ENCODE peak calls at places on chromosomes 6 and 20, in five cellular contexts. One of them, this sample, is unnamed.

GRCh38 chr20:7741866-7742265 is 198.4 kb downstream of the HAO1 start:
- DNase-seq in HFF-Myc: no peak
- DNase-seq in cardiac muscle cell: peak; percentile 13
- DNase-seq in heart right ventricle: no peak
- DNase-seq in left lung: no peak
- DNase-seq in this sample: no peak

GRCh38 chr20:11350126-11351005 is 567.3 kb upstream of the BTBD3 start:
- DNase-seq in left lung: no peak
- DNase-seq in HFF-Myc: no peak
- DNase-seq in cardiac muscle cell: peak; percentile 89
- DNase-seq in heart right ventricle: no peak
- DNase-seq in this sample: peak; percentile 33

GRCh38 chr6:34664270-34664971 is 32.1 kb downstream of the ILRUN start:
- DNase-seq in HFF-Myc: no peak
- DNase-seq in heart right ventricle: no peak
- DNase-seq in cardiac muscle cell: peak; percentile 69
- DNase-seq in left lung: no peak
- DNase-seq in this sample: no peak

GRCh38 chr6:110999634-111000270 is 17.9 kb downstream of the RPF2 start:
- DNase-seq in heart right ventricle: no peak
- DNase-seq in cardiac muscle cell: peak; percentile 52
- DNase-seq in HFF-Myc: no peak
- DNase-seq in left lung: no peak
- DNase-seq in this sample: no peak

GRCh38 chr6:126550323-126550722 is 210.4 kb downstream of the CENPW start:
- DNase-seq in left lung: peak; percentile 13
- DNase-seq in HFF-Myc: no peak
- DNase-seq in cardiac muscle cell: no peak
- DNase-seq in heart right ventricle: no peak
- DNase-seq in this sample: no peak

GRCh38 chr6:36824262-36824661 is 15.0 kb downstream of the CPNE5 start:
- DNase-seq in HFF-Myc: no peak
- DNase-seq in left lung: no peak
- DNase-seq in cardiac muscle cell: peak; percentile 46
- DNase-seq in heart right ventricle: no peak
- DNase-seq in this sample: no peak

GRCh38 chr6:161001421-161001820 is 9.9 kb downstream of the MAP3K4 start:
- DNase-seq in left lung: no peak
- DNase-seq in heart right ventricle: no peak
- DNase-seq in cardiac muscle cell: no peak
- DNase-seq in HFF-Myc: no peak
- DNase-seq in this sample: no peak

GRCh38 chr6:138336221-138336620 is 41.5 kb upstream of the SMIM28 start:
- DNase-seq in left lung: no peak
- DNase-seq in HFF-Myc: no peak
- DNase-seq in cardiac muscle cell: no peak
- DNase-seq in heart right ventricle: no peak
- DNase-seq in this sample: no peak

GRCh38 chr6:125612400-125612846 is 137.0 kb upstream of the HEY2 start:
- DNase-seq in heart right ventricle: no peak
- DNase-seq in cardiac muscle cell: peak; percentile 3
- DNase-seq in HFF-Myc: no peak
- DNase-seq in left lung: no peak
- DNase-seq in this sample: no peak

GRCh38 chr6:111485316-111485715 is 2.3 kb upstream of the REV3L start:
- DNase-seq in heart right ventricle: no peak
- DNase-seq in HFF-Myc: no peak
- DNase-seq in cardiac muscle cell: no peak
- DNase-seq in left lung: no peak
- DNase-seq in this sample: no peak

GRCh38 chr20:62980970-62981369 is 25.8 kb downstream of the BHLHE23 start:
- DNase-seq in heart right ventricle: no peak
- DNase-seq in HFF-Myc: no peak
- DNase-seq in left lung: no peak
- DNase-seq in cardiac muscle cell: peak; percentile 6
- DNase-seq in this sample: no peak

GRCh38 chr6:90382760-90383159 is 86.1 kb upstream of the BACH2 start:
- DNase-seq in left lung: no peak
- DNase-seq in cardiac muscle cell: no peak
- DNase-seq in heart right ventricle: no peak
- DNase-seq in HFF-Myc: no peak
- DNase-seq in this sample: no peak

GRCh38 chr6:30618270-30618787 is 689 bp downstream of the MRPS18B start:
- DNase-seq in cardiac muscle cell: peak; percentile 33
- DNase-seq in heart right ventricle: no peak
- DNase-seq in left lung: no peak
- DNase-seq in HFF-Myc: no peak
- DNase-seq in this sample: no peak

GRCh38 chr6:35485402-35485877 is 11.4 kb downstream of the TEAD3 start:
- DNase-seq in cardiac muscle cell: peak; percentile 68
- DNase-seq in left lung: no peak
- DNase-seq in HFF-Myc: no peak
- DNase-seq in heart right ventricle: peak; percentile 38
- DNase-seq in this sample: no peak

GRCh38 chr6:54335871-54336270 is 27.6 kb downstream of the TINAG start:
- DNase-seq in HFF-Myc: peak; percentile 91
- DNase-seq in left lung: no peak
- DNase-seq in cardiac muscle cell: peak; percentile 95
- DNase-seq in heart right ventricle: no peak
- DNase-seq in this sample: peak; percentile 93

GRCh38 chr20:1876975-1877603 is 18.1 kb upstream of the SIRPA start:
- DNase-seq in left lung: no peak
- DNase-seq in cardiac muscle cell: no peak
- DNase-seq in heart right ventricle: no peak
- DNase-seq in HFF-Myc: no peak
- DNase-seq in this sample: no peak

GRCh38 chr20:48294942-48295341 is 509.7 kb upstream of the SULF2 start:
- DNase-seq in HFF-Myc: no peak
- DNase-seq in cardiac muscle cell: no peak
- DNase-seq in left lung: no peak
- DNase-seq in heart right ventricle: no peak
- DNase-seq in this sample: no peak

GRCh38 chr20:54110457-54110856 is 40.1 kb upstream of the BCAS1 start:
- DNase-seq in left lung: no peak
- DNase-seq in HFF-Myc: no peak
- DNase-seq in cardiac muscle cell: no peak
- DNase-seq in heart right ventricle: no peak
- DNase-seq in this sample: no peak

GRCh38 chr20:17939622-17940446 is 28.8 kb downstream of the SNX5 start:
- DNase-seq in left lung: no peak
- DNase-seq in heart right ventricle: no peak
- DNase-seq in cardiac muscle cell: no peak
- DNase-seq in HFF-Myc: no peak
- DNase-seq in this sample: no peak

GRCh38 chr6:157613011-157613522 is 210.0 kb upstream of the SNX9 start:
- DNase-seq in HFF-Myc: no peak
- DNase-seq in left lung: no peak
- DNase-seq in cardiac muscle cell: peak; percentile 82
- DNase-seq in heart right ventricle: no peak
- DNase-seq in this sample: peak; percentile 65

GRCh38 chr20:63045991-63046390 is 39.2 kb upstream of the BHLHE23 start:
- DNase-seq in HFF-Myc: no peak
- DNase-seq in heart right ventricle: no peak
- DNase-seq in cardiac muscle cell: no peak
- DNase-seq in left lung: peak; percentile 34
- DNase-seq in this sample: no peak

GRCh38 chr6:3518356-3518841 is 61.5 kb upstream of the SLC22A23 start:
- DNase-seq in heart right ventricle: no peak
- DNase-seq in HFF-Myc: peak; percentile 71
- DNase-seq in cardiac muscle cell: peak; percentile 77
- DNase-seq in left lung: no peak
- DNase-seq in this sample: no peak

GRCh38 chr6:26556263-26557070 is 18.3 kb downstream of the HMGN4 start:
- DNase-seq in heart right ventricle: no peak
- DNase-seq in HFF-Myc: peak; percentile 98
- DNase-seq in left lung: no peak
- DNase-seq in cardiac muscle cell: peak; percentile 91
- DNase-seq in this sample: peak; percentile 92

GRCh38 chr6:72950114-72950860 is 275.0 kb downstream of the KHDC1L start:
- DNase-seq in heart right ventricle: no peak
- DNase-seq in cardiac muscle cell: peak; percentile 78
- DNase-seq in left lung: no peak
- DNase-seq in HFF-Myc: no peak
- DNase-seq in this sample: no peak

GRCh38 chr20:25553819-25554296 is 31.5 kb downstream of the NINL start:
- DNase-seq in heart right ventricle: no peak
- DNase-seq in HFF-Myc: peak; percentile 63
- DNase-seq in left lung: no peak
- DNase-seq in cardiac muscle cell: peak; percentile 76
- DNase-seq in this sample: no peak

GRCh38 chr20:56656632-56657031 is 27.5 kb downstream of the TFAP2C start:
- DNase-seq in cardiac muscle cell: no peak
- DNase-seq in HFF-Myc: no peak
- DNase-seq in heart right ventricle: no peak
- DNase-seq in left lung: no peak
- DNase-seq in this sample: no peak

GRCh38 chr6:44064089-44064947 is 62.9 kb downstream of the MRPL14 start:
- DNase-seq in left lung: no peak
- DNase-seq in cardiac muscle cell: peak; percentile 97
- DNase-seq in heart right ventricle: no peak
- DNase-seq in HFF-Myc: peak; percentile 72
- DNase-seq in this sample: peak; percentile 95

GRCh38 chr6:52546678-52547077 is 30.2 kb downstream of the TRAM2 start:
- DNase-seq in cardiac muscle cell: no peak
- DNase-seq in left lung: no peak
- DNase-seq in heart right ventricle: no peak
- DNase-seq in HFF-Myc: no peak
- DNase-seq in this sample: no peak

GRCh38 chr6:123986938-123987337 is 183.3 kb downstream of the NKAIN2 start:
- DNase-seq in left lung: no peak
- DNase-seq in HFF-Myc: no peak
- DNase-seq in heart right ventricle: no peak
- DNase-seq in cardiac muscle cell: no peak
- DNase-seq in this sample: no peak

GRCh38 chr6:29631860-29632731 is 887 bp downstream of the GABBR1 start:
- DNase-seq in HFF-Myc: no peak
- DNase-seq in cardiac muscle cell: peak; percentile 82
- DNase-seq in heart right ventricle: peak; percentile 77
- DNase-seq in left lung: peak; percentile 90
- DNase-seq in this sample: no peak

GRCh38 chr20:53900380-53900999 is 169.9 kb downstream of the BCAS1 start:
- DNase-seq in cardiac muscle cell: peak; percentile 70
- DNase-seq in HFF-Myc: no peak
- DNase-seq in left lung: no peak
- DNase-seq in heart right ventricle: no peak
- DNase-seq in this sample: peak; percentile 81

GRCh38 chr6:137702791-137703424 is 164.2 kb upstream of the TNFAIP3 start:
- DNase-seq in heart right ventricle: no peak
- DNase-seq in left lung: no peak
- DNase-seq in cardiac muscle cell: no peak
- DNase-seq in HFF-Myc: no peak
- DNase-seq in this sample: no peak

GRCh38 chr20:10577648-10578047 is 96.2 kb downstream of the JAG1 start:
- DNase-seq in heart right ventricle: no peak
- DNase-seq in HFF-Myc: no peak
- DNase-seq in cardiac muscle cell: no peak
- DNase-seq in left lung: no peak
- DNase-seq in this sample: no peak

GRCh38 chr20:49956689-49957443 is 20.7 kb downstream of the RNF114 start:
- DNase-seq in HFF-Myc: no peak
- DNase-seq in heart right ventricle: peak; percentile 69
- DNase-seq in left lung: peak; percentile 70
- DNase-seq in cardiac muscle cell: no peak
- DNase-seq in this sample: no peak

GRCh38 chr6:13630499-13630898 is 15.4 kb downstream of the NOL7 start:
- DNase-seq in left lung: no peak
- DNase-seq in heart right ventricle: no peak
- DNase-seq in HFF-Myc: no peak
- DNase-seq in cardiac muscle cell: no peak
- DNase-seq in this sample: no peak

GRCh38 chr6:27495386-27496135 is 22.7 kb upstream of the ZNF184 start:
- DNase-seq in HFF-Myc: peak; percentile 85
- DNase-seq in heart right ventricle: peak; percentile 44
- DNase-seq in cardiac muscle cell: peak; percentile 79
- DNase-seq in left lung: no peak
- DNase-seq in this sample: peak; percentile 74

GRCh38 chr6:144581807-144582537 is 296.8 kb downstream of the UTRN start:
- DNase-seq in cardiac muscle cell: peak; percentile 41
- DNase-seq in HFF-Myc: no peak
- DNase-seq in heart right ventricle: no peak
- DNase-seq in left lung: no peak
- DNase-seq in this sample: no peak

GRCh38 chr6:144585217-144585814 is 300.2 kb downstream of the UTRN start:
- DNase-seq in cardiac muscle cell: peak; percentile 62
- DNase-seq in left lung: no peak
- DNase-seq in HFF-Myc: peak; percentile 26
- DNase-seq in heart right ventricle: no peak
- DNase-seq in this sample: no peak

GRCh38 chr6:144580771-144581170 is 295.6 kb downstream of the UTRN start:
- DNase-seq in heart right ventricle: no peak
- DNase-seq in left lung: no peak
- DNase-seq in HFF-Myc: no peak
- DNase-seq in cardiac muscle cell: no peak
- DNase-seq in this sample: no peak

GRCh38 chr6:144583614-144583954 is 298.4 kb downstream of the UTRN start:
- DNase-seq in heart right ventricle: no peak
- DNase-seq in left lung: no peak
- DNase-seq in HFF-Myc: no peak
- DNase-seq in cardiac muscle cell: no peak
- DNase-seq in this sample: no peak

GRCh38 chr6:144582939-144583613 is 297.9 kb downstream of the UTRN start:
- DNase-seq in HFF-Myc: no peak
- DNase-seq in cardiac muscle cell: peak; percentile 46
- DNase-seq in heart right ventricle: peak; percentile 44
- DNase-seq in left lung: peak; percentile 84
- DNase-seq in this sample: no peak
- H3K4me3 ChIP-seq in HFF-Myc: no peak overlapping the region
- H3K4me3 ChIP-seq in cardiac muscle cell: peak overlapping the region; percentile 16
- H3K4me3 ChIP-seq in heart right ventricle: peak overlapping the region; percentile 24
- H3K4me3 ChIP-seq in left lung: peak overlapping the region; percentile 1
- H3K4me3 ChIP-seq in this sample: peak overlapping the region; percentile 23

GRCh38 chr6:7390218-7390878 is 740 bp downstream of the RIOK1 start:
- DNase-seq in HFF-Myc: no peak
- DNase-seq in heart right ventricle: no peak
- DNase-seq in left lung: no peak
- DNase-seq in cardiac muscle cell: no peak
- DNase-seq in this sample: peak; percentile 24
- TF ChIP-seq CTCF in HFF-Myc: no peak
- TF ChIP-seq CTCF in heart right ventricle: no peak
- TF ChIP-seq CTCF in left lung: no peak
- TF ChIP-seq CTCF in cardiac muscle cell: no peak
- TF ChIP-seq CTCF in this sample: no peak

GRCh38 chr6:5086294-5086890 is 1.3 kb downstream of the PPP1R3G start:
- DNase-seq in HFF-Myc: no peak
- DNase-seq in left lung: no peak
- DNase-seq in cardiac muscle cell: peak; percentile 16
- DNase-seq in heart right ventricle: no peak
- DNase-seq in this sample: no peak
- H3K4me3 ChIP-seq in HFF-Myc: no peak overlapping the region
- H3K4me3 ChIP-seq in left lung: peak overlapping the region; percentile 53
- H3K4me3 ChIP-seq in cardiac muscle cell: peak overlapping the region; percentile 41
- H3K4me3 ChIP-seq in heart right ventricle: peak overlapping the region; percentile 68
- H3K4me3 ChIP-seq in this sample: peak overlapping the region; percentile 44

GRCh38 chr6:74128536-74128935 is 432.5 kb downstream of the CD109 start:
- DNase-seq in heart right ventricle: no peak
- DNase-seq in cardiac muscle cell: peak; percentile 29
- DNase-seq in HFF-Myc: no peak
- DNase-seq in left lung: no peak
- DNase-seq in this sample: no peak
- TF ChIP-seq CTCF in heart right ventricle: no peak
- TF ChIP-seq CTCF in cardiac muscle cell: no peak
- TF ChIP-seq CTCF in HFF-Myc: no peak
- TF ChIP-seq CTCF in left lung: no peak
- TF ChIP-seq CTCF in this sample: no peak

GRCh38 chr6:148530976-148531375 is 188.3 kb downstream of the SASH1 start:
- DNase-seq in HFF-Myc: no peak
- DNase-seq in left lung: no peak
- DNase-seq in cardiac muscle cell: no peak
- DNase-seq in heart right ventricle: no peak
- DNase-seq in this sample: no peak
- H3K4me3 ChIP-seq in HFF-Myc: no peak overlapping the region
- H3K4me3 ChIP-seq in left lung: no peak overlapping the region
- H3K4me3 ChIP-seq in cardiac muscle cell: no peak overlapping the region
- H3K4me3 ChIP-seq in heart right ventricle: no peak overlapping the region
- H3K4me3 ChIP-seq in this sample: peak overlapping the region; percentile 42